ENCODE peak calls at places on chromosomes 16 and 17, in six cellular contexts. Y, T, L, X, M and J are unnamed samples.

GRCh38 chr17:65990593-65990992 is 201.3 kb downstream of the CEP112 start:
- DNase-seq in Y (no peak), T (no peak), L (no peak), X (no peak), M (no peak), J (no peak)

GRCh38 chr17:81551458-81552243 is 502 bp downstream of the FAAP100 start:
- DNase-seq in Y (no peak), T (no peak), L (peak), X (peak), M (peak), J (no peak)

GRCh38 chr17:39187152-39187830 is 10.2 kb downstream of the CACNB1 start:
- DNase-seq in Y (no peak), T (no peak), L (no peak), X (no peak), M (no peak), J (no peak)

GRCh38 chr17:77304746-77305473 is 164.1 kb downstream of the SEC14L1 start:
- DNase-seq in Y (no peak), T (no peak), L (no peak), X (no peak), M (no peak), J (no peak)

GRCh38 chr17:69757794-69758430 is 317.1 kb upstream of the KCNJ16 start:
- DNase-seq in Y (no peak), T (no peak), L (peak), X (no peak), M (peak), J (peak)

GRCh38 chr17:51540151-51540550 is 279.8 kb downstream of the UTP18 start:
- DNase-seq in Y (no peak), T (no peak), L (no peak), X (no peak), M (no peak), J (no peak)

GRCh38 chr16:13036600-13036999 is 135.2 kb downstream of the SHISA9 start:
- DNase-seq in Y (peak), T (no peak), L (peak), X (peak), M (peak), J (peak)

GRCh38 chr17:46195939-46196338 is 2.7 kb upstream of the KANSL1 start:
- DNase-seq in Y (no peak), T (no peak), L (no peak), X (no peak), M (no peak), J (peak)

GRCh38 chr17:77377836-77378235 is 237.1 kb downstream of the SEC14L1 start:
- DNase-seq in Y (no peak), T (no peak), L (no peak), X (no peak), M (no peak), J (no peak)

GRCh38 chr17:72788950-72789585 is 303.4 kb downstream of the SLC39A11 start:
- DNase-seq in Y (no peak), T (no peak), L (peak), X (no peak), M (no peak), J (peak)

GRCh38 chr17:78110363-78111011 is 18.1 kb downstream of the TMC6 start:
- DNase-seq in Y (no peak), T (peak), L (no peak), X (no peak), M (no peak), J (no peak)

GRCh38 chr16:88455610-88456355 is 2.7 kb downstream of the ZFPM1 start:
- DNase-seq in Y (no peak), T (no peak), L (peak), X (peak), M (peak), J (peak)

GRCh38 chr16:17476414-17477259 is 5.9 kb upstream of the XYLT1 start:
- DNase-seq in Y (peak), T (peak), L (peak), X (peak), M (peak), J (peak)

GRCh38 chr16:3625331-3625730 is 13.9 kb upstream of the SLX4 start:
- DNase-seq in Y (no peak), T (no peak), L (no peak), X (no peak), M (no peak), J (no peak)

GRCh38 chr17:44355642-44356099 is 8.0 kb downstream of the FAM171A2 start:
- DNase-seq in Y (no peak), T (no peak), L (no peak), X (no peak), M (no peak), J (no peak)

GRCh38 chr17:44355310-44355640 is 8.4 kb downstream of the FAM171A2 start:
- DNase-seq in Y (no peak), T (no peak), L (no peak), X (no peak), M (no peak), J (no peak)

GRCh38 chr17:44356241-44356640 is 7.4 kb downstream of the FAM171A2 start:
- DNase-seq in Y (no peak), T (no peak), L (no peak), X (no peak), M (no peak), J (no peak)

GRCh38 chr17:44353656-44354331 is 8.7 kb downstream of the GRN start:
- DNase-seq in Y (no peak), T (no peak), L (no peak), X (peak), M (no peak), J (no peak)

DNA sequence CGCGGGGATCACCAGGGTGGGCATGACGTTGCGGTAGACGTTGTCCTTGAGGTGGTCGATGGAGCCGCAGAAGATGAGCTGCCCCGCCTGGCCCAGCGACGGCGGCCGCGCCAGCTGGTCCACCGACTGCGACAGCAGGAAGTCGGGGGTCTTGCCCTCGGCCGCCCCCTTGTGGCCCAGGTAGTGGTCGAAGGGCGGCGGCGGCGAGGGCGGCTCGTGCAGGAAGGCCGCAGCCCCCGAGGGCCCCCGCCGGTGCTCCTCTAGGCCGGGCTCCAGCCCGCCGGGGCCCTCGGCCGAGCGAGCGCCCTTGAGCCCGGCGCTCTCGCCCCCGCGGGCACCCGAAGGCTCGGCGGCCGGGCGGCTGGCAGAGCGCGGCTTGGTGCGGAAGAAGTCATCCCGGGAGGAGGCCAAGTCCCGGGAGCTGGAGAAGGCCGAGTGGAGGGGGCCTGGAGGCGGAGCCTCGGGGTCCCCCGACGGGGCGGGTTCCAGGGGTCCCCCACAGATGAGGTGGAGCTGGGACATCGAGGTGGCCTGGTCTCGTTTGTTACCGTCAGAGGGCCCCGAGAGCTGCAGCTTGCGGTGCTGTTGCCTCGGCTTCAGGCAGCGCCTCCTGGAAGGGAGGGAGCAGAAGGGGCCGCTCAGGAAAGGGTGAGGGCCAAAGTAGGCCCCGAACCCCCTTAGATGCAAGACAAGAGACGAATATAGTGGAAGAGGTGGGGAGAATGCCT is 8.9 kb downstream of the FAM171A2 start:
- DNase-seq in Y (no peak), T (no peak), L (no peak), X (peak), M (no peak), J (no peak)
- TF ChIP-seq CTCF in Y (peak), T (no peak), L (no peak), X (peak), M (peak), J (no peak)

DNA sequence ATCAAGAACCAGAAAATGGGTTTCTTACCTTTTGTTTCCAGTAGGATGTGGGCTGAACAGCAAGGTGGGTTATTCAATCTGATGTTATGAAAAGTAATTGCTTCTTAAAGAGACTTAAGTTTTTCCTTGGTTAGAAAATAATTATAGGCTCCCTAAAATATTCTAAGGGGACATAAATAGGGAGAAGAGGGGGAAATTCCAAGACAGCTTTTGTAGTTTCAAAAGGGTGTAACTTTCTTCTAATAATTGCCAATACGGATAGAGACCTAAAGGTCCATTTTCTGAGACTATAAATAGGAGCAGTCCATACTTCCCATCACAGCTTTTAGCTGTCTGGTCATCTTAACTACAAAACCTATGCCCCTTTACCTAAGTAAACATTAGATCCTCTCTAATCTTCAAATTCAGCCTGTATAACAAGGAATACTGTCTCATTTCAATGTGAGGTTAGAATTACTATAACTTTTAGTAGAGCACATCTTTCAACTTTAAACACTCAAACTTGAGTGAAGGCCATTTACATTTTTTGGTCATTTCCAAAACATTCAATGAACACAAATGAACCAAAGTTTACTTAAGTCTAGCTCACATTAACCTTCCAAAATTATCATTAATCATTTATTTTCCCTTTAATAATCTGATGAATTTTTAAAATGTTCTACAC is 5.5 kb downstream of the SRSF1 start:
- DNase-seq in Y (no peak), T (no peak), L (no peak), X (no peak), M (no peak), J (no peak)
- H3K4me3 ChIP-seq in Y (no peak), T (no peak), L (no peak), X (no peak), M (no peak), J (no peak)

DNA sequence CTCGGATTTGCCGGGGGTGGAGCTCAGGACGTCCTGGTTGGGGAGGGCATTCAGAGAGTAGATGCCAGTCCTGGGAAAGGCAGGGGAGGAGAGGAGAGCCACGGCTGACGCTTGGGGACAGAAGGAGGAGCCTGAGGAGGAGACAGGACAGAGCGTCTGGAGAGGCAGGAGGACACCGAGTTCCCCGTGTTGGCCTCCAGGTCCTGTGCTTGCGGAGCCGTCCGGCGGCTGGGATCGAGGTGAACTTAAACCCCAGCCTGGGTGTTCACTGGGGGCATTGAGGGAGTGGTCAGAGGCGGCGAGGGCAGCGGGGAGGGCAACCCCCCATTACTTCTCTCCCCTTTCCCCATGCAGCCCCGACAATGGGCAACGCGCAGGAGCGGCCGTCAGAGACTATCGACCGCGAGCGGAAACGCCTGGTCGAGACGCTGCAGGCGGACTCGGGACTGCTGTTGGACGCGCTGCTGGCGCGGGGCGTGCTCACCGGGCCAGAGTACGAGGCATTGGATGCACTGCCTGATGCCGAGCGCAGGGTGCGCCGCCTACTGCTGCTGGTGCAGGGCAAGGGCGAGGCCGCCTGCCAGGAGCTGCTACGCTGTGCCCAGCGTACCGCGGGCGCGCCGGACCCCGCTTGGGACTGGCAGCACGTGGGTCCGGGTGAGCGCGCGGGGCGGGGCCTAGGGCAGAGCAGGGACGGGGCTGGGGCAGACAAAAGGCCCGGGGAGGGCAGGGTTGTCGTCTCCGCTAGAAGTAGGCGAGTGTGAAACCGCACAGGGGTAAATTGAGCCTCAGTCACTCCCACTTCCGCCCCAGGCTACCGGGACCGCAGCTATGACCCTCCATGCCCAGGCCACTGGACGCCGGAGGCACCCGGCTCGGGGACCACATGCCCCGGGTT is 3.7 kb downstream of the NOL3 start:
- DNase-seq in Y (no peak), T (peak), L (peak), X (peak), M (peak), J (peak)
- TF ChIP-seq CTCF in Y (no peak), T (peak), L (peak), X (peak), M (peak), J (peak)

DNA sequence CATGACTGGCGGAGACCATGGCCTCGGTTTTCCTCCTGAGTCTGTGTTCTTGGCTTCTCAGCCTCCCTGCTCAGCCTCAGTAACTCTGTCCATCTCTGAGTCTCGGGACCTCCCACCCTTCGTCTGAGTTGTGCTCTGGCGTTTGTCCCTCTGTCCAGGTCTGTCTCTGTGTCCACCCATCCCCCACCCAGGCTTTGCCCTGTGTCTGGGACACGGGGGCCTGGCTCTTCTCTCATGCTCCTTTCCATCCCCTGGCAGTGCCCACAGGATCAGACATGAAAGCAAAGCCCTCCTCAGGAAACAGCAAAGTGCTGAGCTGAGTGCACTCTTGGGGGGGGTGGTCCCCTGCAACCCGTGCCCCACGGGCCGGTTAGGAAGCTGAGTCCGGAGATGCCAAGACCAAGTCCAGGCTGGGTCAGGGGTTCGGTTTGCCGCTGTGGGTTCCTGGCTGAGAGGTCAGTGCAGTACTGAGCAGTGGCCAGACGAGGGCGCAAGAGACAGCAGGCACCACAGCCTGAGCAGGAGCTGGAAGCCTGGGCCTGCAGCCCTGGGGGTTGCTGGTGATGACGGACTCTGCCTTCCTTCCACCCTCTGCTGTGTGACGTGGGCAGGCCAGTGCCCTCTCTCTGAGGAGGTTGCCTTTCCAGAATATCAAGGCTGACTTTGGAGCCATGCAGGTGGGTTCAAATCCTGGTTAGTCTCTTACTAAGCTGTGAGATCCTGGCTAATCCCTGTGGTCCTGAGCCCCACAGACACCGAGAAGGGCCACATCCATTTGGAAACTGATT is 2.5 kb downstream of the P2RX1 start:
- DNase-seq in Y (no peak), T (peak), L (peak), X (peak), M (peak), J (peak)
- H3K4me3 ChIP-seq in Y (no peak), T (no peak), L (no peak), X (no peak), M (no peak), J (no peak)

DNA sequence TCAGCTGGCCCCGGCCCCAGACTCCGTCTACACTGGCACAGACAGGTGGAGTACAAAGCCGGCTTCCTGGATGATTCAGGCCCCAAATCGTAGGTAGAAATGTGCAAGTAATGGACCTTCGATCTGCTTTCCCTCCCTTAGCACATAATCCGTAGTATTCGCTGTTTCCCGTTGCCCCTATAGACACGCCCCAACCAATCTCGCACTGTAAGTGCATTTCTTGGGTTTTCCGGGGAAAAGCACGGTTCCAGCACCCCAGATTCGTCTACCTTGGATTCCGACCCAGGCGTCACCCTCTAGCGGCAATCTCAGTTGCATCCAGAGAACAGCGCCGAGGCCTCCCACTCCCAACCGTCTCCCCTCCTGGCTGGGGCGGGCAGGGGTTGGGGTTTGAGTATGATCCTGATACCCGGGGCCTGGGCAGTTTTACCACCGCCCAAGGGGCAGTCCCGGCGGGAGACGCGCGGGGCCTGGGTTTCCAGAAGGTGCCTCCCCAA is 12.1 kb upstream of the FOXF1 start:
- DNase-seq in Y (no peak), T (no peak), L (peak), X (peak), M (no peak), J (no peak)
- TF ChIP-seq CTCF in Y (peak), T (peak), L (peak), X (peak), M (no peak), J (no peak)

DNA sequence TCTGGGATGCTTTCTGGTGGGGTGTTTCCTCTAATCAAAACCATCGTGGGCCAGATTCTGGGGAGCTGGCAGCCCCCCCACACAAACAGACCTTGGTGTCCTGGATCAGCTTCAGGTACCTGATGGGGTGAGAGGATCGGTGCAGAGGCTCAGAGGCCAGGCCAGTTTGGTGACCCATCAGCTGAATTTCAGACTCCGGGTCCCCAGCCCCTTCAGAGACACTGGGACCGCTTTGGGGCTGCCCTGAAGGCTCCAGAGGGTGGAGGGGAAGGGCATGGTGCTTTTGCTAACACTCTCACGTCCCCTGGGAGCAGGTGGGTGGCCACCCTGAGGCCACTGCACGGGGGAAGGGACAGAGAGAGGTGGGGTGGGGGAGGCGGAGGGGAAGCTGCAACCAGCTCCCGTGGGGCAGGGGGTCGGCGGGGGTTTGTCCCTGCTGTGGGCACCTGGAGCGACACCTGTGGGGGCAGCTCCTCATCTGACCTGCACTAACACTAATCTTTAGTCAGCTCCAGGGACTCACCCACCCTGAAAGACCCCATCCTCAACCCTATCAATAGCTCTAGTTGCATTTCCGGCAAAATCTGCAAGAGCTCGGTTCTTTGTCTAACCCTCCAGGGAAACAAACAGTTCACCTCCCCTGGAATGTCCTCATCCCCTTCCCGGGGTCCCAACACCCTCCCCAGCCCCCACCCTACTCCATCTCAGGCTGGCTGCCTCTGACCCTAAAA is 91.7 kb upstream of the CBX4 start:
- DNase-seq in Y (no peak), T (no peak), L (no peak), X (peak), M (no peak), J (no peak)
- H3K4me3 ChIP-seq in Y (no peak), T (no peak), L (no peak), X (peak), M (no peak), J (no peak)

GRCh38 chr17:75774988-75775668 is 9.5 kb upstream of the UNK start:
- DNase-seq in Y (no peak), T (no peak), L (peak), X (no peak), M (no peak), J (peak)

GRCh38 chr17:75771334-75772281 is 6.6 kb upstream of the GALK1 start:
- DNase-seq in Y (no peak), T (no peak), L (peak), X (no peak), M (no peak), J (peak)

GRCh38 chr17:75773121-75773807 is 8.3 kb upstream of the GALK1 start:
- DNase-seq in Y (no peak), T (no peak), L (no peak), X (no peak), M (no peak), J (no peak)

GRCh38 chr17:75774471-75774987 is 9.5 kb upstream of the GALK1 start:
- DNase-seq in Y (no peak), T (no peak), L (no peak), X (no peak), M (no peak), J (no peak)

DNA sequence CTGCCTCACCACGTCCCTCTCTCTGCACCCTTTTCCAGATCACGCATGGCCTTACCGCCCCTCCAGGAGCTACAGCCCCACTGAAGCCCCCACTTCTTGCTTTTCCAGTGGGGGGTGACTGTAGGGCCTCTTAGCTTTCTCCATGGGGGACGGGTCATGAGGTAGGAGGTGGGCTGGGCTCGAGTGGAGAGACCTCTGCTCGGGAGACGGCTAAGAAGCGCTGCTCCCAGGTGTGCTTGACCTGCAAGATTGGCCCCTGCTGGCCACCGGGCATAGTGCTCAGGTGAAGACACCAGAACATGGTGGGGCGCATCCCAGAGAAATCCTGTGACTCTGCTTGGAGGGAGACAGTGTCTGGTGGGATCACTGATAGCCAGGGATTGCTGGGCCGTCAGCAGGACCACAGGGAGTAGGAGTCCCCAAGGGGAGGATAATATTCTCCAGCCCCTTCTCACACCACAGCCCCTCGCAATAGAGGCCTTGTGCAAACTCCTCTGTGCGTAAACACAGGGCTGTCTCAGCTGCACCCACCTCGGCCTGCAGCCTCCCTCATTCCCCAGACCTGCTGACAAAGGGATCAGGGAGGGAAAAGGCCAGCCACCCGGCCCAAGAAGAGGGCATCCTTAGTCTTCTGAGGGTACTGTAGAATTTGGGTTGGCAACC is 8.9 kb upstream of the GALK1 start:
- DNase-seq in Y (no peak), T (no peak), L (no peak), X (no peak), M (no peak), J (no peak)
- TF ChIP-seq CTCF in Y (no peak), T (no peak), L (no peak), X (peak), M (no peak), J (no peak)